ENCODE peak calls at places on chromosomes 12 and 14, in ten cellular contexts. M is osteoblast, R is lower lobe of right lung, Q is AG04449, T is ovary, H is heart right ventricle, A is epithelial cell of esophagus, F is fibroblast of mammary gland, D is mammary epithelial cell, P is tibial artery. E is an unnamed sample.

GRCh38 chr12:60308366-60309000 is 712.7 kb downstream of the SLC16A7 start:
- DNase-seq in A (peak), M (no peak), D (peak), H (no peak), F (no peak), P (no peak), Q (peak), R (no peak), T (no peak), E (peak)

GRCh38 chr12:79344855-79345840 is 345.6 kb downstream of the PAWR start:
- DNase-seq in D (peak), T (no peak), H (no peak), A (peak), Q (no peak), M (no peak), F (peak), P (no peak), R (no peak), E (no peak)

GRCh38 chr12:12716845-12717585 is at the start of gene CDKN1B:
- DNase-seq in D (peak), M (peak), T (peak), A (peak), F (peak), R (peak), H (peak), Q (no peak), P (peak), E (peak)

GRCh38 chr12:13425766-13426165 is 229.2 kb downstream of the EMP1 start:
- DNase-seq in D (peak), M (peak), H (no peak), P (no peak), F (peak), R (no peak), Q (peak), A (peak), T (no peak), E (peak)

GRCh38 chr14:94451826-94452225 is 774 bp downstream of the SERPINA11 start:
- DNase-seq in H (no peak), D (no peak), R (no peak), Q (no peak), M (no peak), F (no peak), T (no peak), P (no peak), A (no peak), E (no peak)

GRCh38 chr12:96386794-96387193 is 13.4 kb downstream of the CDK17 start:
- DNase-seq in A (no peak), Q (no peak), H (no peak), T (no peak), R (no peak), D (no peak), F (no peak), M (no peak), P (no peak), E (no peak)

GRCh38 chr12:44462729-44463128 is 413.4 kb downstream of the NELL2 start:
- DNase-seq in P (no peak), A (no peak), D (no peak), R (no peak), M (no peak), T (no peak), Q (no peak), F (no peak), H (no peak), E (no peak)

GRCh38 chr12:82090188-82090587 is 268.0 kb downstream of the CCDC59 start:
- DNase-seq in D (no peak), T (no peak), P (no peak), M (no peak), F (no peak), A (no peak), Q (no peak), R (no peak), H (no peak), E (no peak)

GRCh38 chr14:77241955-77242354 is 29.1 kb downstream of the NGB start:
- DNase-seq in P (no peak), Q (no peak), F (peak), H (no peak), A (no peak), T (no peak), R (no peak), D (no peak), M (peak), E (no peak)

GRCh38 chr12:27865421-27865820 is 85.4 kb upstream of the MANSC4 start:
- DNase-seq in D (peak), A (peak), Q (peak), M (no peak), H (no peak), F (peak), P (no peak), T (no peak), R (no peak), E (peak)

GRCh38 chr14:50874842-50875241 is 3.0 kb downstream of the ABHD12B start:
- DNase-seq in D (no peak), H (no peak), T (no peak), P (no peak), R (no peak), Q (no peak), F (no peak), A (no peak), M (peak), E (no peak)

GRCh38 chr12:5516781-5517180 is 84.9 kb downstream of the NTF3 start:
- DNase-seq in H (no peak), M (no peak), F (no peak), D (no peak), R (no peak), A (no peak), T (no peak), P (no peak), Q (no peak), E (no peak)

GRCh38 chr12:51421266-51421884 is 3.3 kb upstream of the SLC4A8 start:
- DNase-seq in R (no peak), D (peak), P (no peak), A (peak), M (peak), H (no peak), F (peak), Q (peak), T (peak), E (peak)

GRCh38 chr12:3342051-3342450 is 149.0 kb upstream of the PRMT8 start:
- DNase-seq in P (no peak), D (no peak), M (peak), H (peak), T (peak), A (peak), R (no peak), F (peak), Q (no peak), E (peak)

GRCh38 chr12:55830601-55831406 is 1.4 kb upstream of the DNAJC14 start:
- DNase-seq in D (no peak), H (peak), F (peak), M (peak), T (peak), A (peak), Q (no peak), P (peak), R (peak), E (peak)

GRCh38 chr12:93060666-93061413 is 131.7 kb upstream of the EEA1 start:
- DNase-seq in T (peak), H (no peak), R (no peak), D (no peak), M (peak), A (no peak), P (no peak), F (peak), Q (no peak), E (no peak)

GRCh38 chr12:49793620-49794019 is 34.6 kb downstream of the NCKAP5L start:
- DNase-seq in A (no peak), T (no peak), D (no peak), Q (no peak), H (no peak), M (no peak), P (no peak), F (no peak), R (no peak), E (no peak)

GRCh38 chr14:76993743-76994142 is 34.8 kb downstream of the IRF2BPL start:
- DNase-seq in P (no peak), Q (no peak), A (no peak), T (no peak), D (no peak), R (no peak), M (no peak), F (no peak), H (no peak), E (no peak)

GRCh38 chr12:94714378-94714777 is 64.0 kb upstream of the TMCC3 start:
- DNase-seq in P (no peak), Q (no peak), A (peak), F (peak), T (no peak), H (no peak), M (peak), R (no peak), D (peak), E (no peak)

GRCh38 chr12:60997979-60998378 is 1262.2 kb upstream of the USP15 start:
- DNase-seq in R (no peak), F (no peak), H (no peak), D (no peak), P (no peak), Q (no peak), M (no peak), T (no peak), A (no peak), E (no peak)

GRCh38 chr12:96489392-96490056 is at the start of gene CFAP54:
- DNase-seq in P (peak), M (peak), A (peak), H (peak), T (peak), Q (no peak), D (peak), F (peak), R (peak), E (peak)

GRCh38 chr14:50335389-50335788 is 23.3 kb downstream of the DMAC2L start:
- DNase-seq in A (peak), H (peak), T (no peak), F (peak), D (no peak), P (peak), R (no peak), Q (no peak), M (no peak), E (peak)

GRCh38 chr12:111775205-111776193 is 8.8 kb downstream of the ALDH2 start:
- DNase-seq in A (peak), P (peak), M (peak), D (peak), Q (no peak), H (peak), R (peak), T (peak), F (peak), E (no peak)

GRCh38 chr12:111410229-111411186 is 4.8 kb downstream of the SH2B3 start:
- DNase-seq in M (peak), T (no peak), F (peak), R (peak), D (no peak), Q (no peak), H (no peak), P (no peak), A (no peak), E (no peak)

GRCh38 chr12:5966486-5967095 is 21.5 kb upstream of the ANO2 start:
- DNase-seq in F (no peak), H (no peak), Q (no peak), T (no peak), D (no peak), R (no peak), A (no peak), P (no peak), M (no peak), E (no peak)

GRCh38 chr12:66149702-66150398 is 19.3 kb upstream of the LLPH start:
- DNase-seq in A (peak), R (peak), M (no peak), D (no peak), T (no peak), Q (no peak), F (peak), H (no peak), P (peak), E (no peak)

GRCh38 chr14:30874120-30874998 is at the start of gene COCH:
- DNase-seq in H (peak), P (no peak), Q (no peak), D (no peak), F (no peak), A (no peak), T (peak), M (peak), R (peak), E (no peak)

GRCh38 chr12:52790427-52791270 is 5.3 kb downstream of the KRT3 start:
- DNase-seq in P (no peak), Q (no peak), D (no peak), F (no peak), H (no peak), R (no peak), T (no peak), A (no peak), M (peak), E (no peak)

GRCh38 chr12:52404951-52405350 is 1.2 kb downstream of the KRT82 start:
- DNase-seq in R (no peak), M (no peak), F (no peak), H (no peak), T (no peak), Q (no peak), A (no peak), P (no peak), D (no peak), E (no peak)

GRCh38 chr14:54550514-54550913 is 16.4 kb upstream of the SAMD4A start:
- DNase-seq in R (no peak), F (no peak), M (no peak), H (no peak), Q (no peak), D (no peak), P (no peak), A (no peak), T (no peak), E (no peak)

GRCh38 chr14:81105378-81105777 is 115.4 kb downstream of the GTF2A1 start:
- DNase-seq in A (no peak), F (no peak), H (no peak), T (no peak), D (no peak), Q (no peak), M (no peak), P (no peak), R (no peak), E (no peak)

GRCh38 chr14:76253111-76253510 is 101.4 kb downstream of the GPATCH2L start:
- DNase-seq in T (no peak), M (no peak), Q (no peak), D (no peak), H (no peak), P (no peak), A (no peak), R (no peak), F (no peak), E (no peak)

GRCh38 chr14:86296173-86296572 is 766.2 kb downstream of the FLRT2 start:
- DNase-seq in H (no peak), T (no peak), P (no peak), D (no peak), A (no peak), Q (peak), F (peak), M (no peak), R (no peak), E (peak)

GRCh38 chr12:123690191-123690840 is 19.4 kb downstream of the TCTN2 start:
- DNase-seq in Q (no peak), D (peak), F (no peak), H (no peak), T (no peak), R (no peak), M (no peak), A (peak), P (no peak), E (no peak)

GRCh38 chr14:38137005-38137404 is 70.7 kb upstream of the SSTR1 start:
- DNase-seq in D (no peak), Q (no peak), F (peak), H (no peak), R (no peak), M (no peak), P (no peak), T (no peak), A (no peak), E (peak)

GRCh38 chr12:132478845-132479244 is 11.1 kb upstream of the FBRSL1 start:
- DNase-seq in T (peak), D (no peak), F (no peak), P (no peak), A (no peak), R (no peak), M (peak), H (no peak), Q (no peak), E (no peak)
- TF ChIP-seq CTCF in T (no peak), D (no peak), F (no peak), P (no peak), A (no peak), R (no peak), M (no peak), H (no peak), Q (no peak), E (peak)

DNA sequence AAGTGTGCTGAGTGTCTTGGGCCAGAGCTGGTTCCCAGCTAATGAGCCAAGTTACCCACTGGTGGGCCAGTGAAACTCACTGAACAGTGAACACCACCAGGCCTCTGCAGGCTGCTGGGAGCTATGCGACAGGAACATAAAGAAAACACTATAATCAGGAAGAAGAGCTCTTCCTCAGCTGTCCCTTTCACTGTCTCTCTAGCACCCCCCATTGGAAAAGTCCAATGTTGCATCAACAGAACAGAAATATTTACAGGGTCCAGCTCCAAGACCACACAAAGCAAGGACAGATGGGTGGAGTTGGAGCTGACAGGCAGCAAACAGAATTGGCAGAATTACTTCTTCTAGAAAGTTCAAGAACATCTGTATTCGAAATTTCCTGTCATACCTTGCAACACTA is 903.6 kb upstream of the TMEM132C start:
- DNase-seq in P (no peak), A (peak), F (peak), M (no peak), T (no peak), H (no peak), R (no peak), Q (no peak), D (peak), E (peak)
- TF ChIP-seq CTCF in P (no peak), A (peak), F (peak), M (peak), T (no peak), H (no peak), R (no peak), Q (peak), D (peak), E (peak)

DNA sequence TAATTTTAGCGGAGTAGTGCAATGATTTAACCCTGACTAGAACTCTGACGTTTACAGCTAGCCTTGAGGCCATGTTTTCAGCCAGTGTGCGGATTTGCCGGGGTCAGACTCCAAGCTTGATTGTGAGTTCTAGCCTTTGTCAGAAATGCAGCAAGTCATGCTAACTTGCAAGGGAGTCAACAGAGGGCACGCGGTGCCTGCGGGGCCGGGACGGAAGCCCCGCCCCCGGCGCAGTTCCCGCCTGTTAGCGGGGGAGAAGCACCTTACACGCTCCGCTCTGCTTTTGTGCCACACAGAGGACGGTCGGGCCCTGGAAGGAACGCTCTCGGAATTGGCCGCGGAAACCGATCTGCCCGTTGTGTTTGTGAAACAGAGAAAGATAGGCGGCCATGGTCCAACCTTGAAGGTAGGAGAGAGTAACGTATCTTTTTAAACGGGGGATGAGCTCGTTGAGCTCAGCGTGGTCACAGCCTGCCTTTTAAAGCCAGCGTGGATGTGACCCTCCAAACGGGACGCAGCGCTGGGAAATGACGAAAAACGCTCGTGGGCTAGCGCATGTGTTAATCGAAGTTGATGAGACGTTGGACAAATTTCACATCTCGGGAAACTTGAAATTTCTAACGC is 14.8 kb upstream of the EID3 start:
- DNase-seq in F (peak), D (peak), Q (no peak), A (peak), T (peak), R (peak), P (peak), M (peak), H (peak), E (peak)
- TF ChIP-seq CTCF in F (no peak), D (no peak), Q (no peak), A (no peak), T (no peak), R (peak), P (no peak), M (no peak), H (no peak), E (no peak)

GRCh38 chr14:69366761-69367160 is 31.3 kb downstream of the ERH start:
- DNase-seq in Q (no peak), M (no peak), H (no peak), A (no peak), T (no peak), F (no peak), D (no peak), P (no peak), R (no peak), E (no peak)

GRCh38 chr14:69366069-69366468 is 32.0 kb downstream of the ERH start:
- DNase-seq in P (no peak), D (no peak), Q (no peak), H (no peak), A (no peak), M (peak), R (no peak), T (no peak), F (no peak), E (no peak)

GRCh38 chr14:69363964-69364363 is 34.1 kb downstream of the ERH start:
- DNase-seq in H (no peak), R (no peak), A (no peak), F (no peak), T (no peak), D (no peak), M (peak), P (no peak), Q (no peak), E (no peak)

GRCh38 chr14:69360438-69361108 is 37.5 kb downstream of the ERH start:
- DNase-seq in D (no peak), M (peak), T (no peak), Q (no peak), A (no peak), P (no peak), F (no peak), H (no peak), R (no peak), E (no peak)

DNA sequence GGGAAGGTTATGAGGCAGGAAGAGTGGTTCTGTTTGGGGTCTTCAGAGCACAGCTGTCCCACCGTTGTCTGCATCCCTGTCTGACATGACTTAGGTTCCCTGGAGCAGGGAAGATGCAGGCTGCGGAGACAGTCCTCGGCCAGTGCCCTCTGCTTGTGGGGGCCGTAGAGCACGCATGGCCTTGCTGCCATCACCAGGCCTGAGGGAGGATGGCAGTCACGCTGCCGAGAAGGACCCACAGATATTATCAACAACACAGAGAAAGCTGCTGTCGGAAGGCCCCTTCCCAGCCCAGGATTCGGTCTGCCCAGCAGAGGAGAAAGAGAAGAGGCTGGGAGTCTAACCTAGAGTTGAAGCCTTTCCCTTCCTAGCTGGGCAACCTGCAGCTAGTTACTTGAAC is 35.0 kb downstream of the ERH start:
- DNase-seq in A (no peak), R (no peak), M (peak), P (peak), T (no peak), F (peak), Q (no peak), H (peak), D (no peak), E (peak)
- TF ChIP-seq CTCF in A (no peak), R (peak), M (peak), P (peak), T (peak), F (peak), Q (peak), H (peak), D (no peak), E (peak)